ENCODE peak calls at places on chromosomes 7 and 10, in eight cellular contexts. N is NB4, S is ovary, E is A549, Z is IMR-90, U is K562, L is esophagus squamous epithelium, P is transverse colon. Y is an unnamed sample.

GRCh38 chr7:924541-925231 is 29.8 kb downstream of the ADAP1 start:
- DNase-seq in S (peak), L (no peak), U (no peak), N (peak), E (no peak), P (peak), Z (peak), Y (peak)

GRCh38 chr10:112972606-112973005 is 22.6 kb downstream of the TCF7L2 start:
- DNase-seq in E (no peak), P (no peak), L (no peak), Z (no peak), N (no peak), S (no peak), U (no peak), Y (no peak)

GRCh38 chr10:101235766-101236165 is 6.5 kb upstream of the LBX1 start:
- DNase-seq in N (no peak), Z (no peak), L (no peak), U (no peak), E (no peak), S (no peak), P (no peak), Y (no peak)

GRCh38 chr10:85003083-85003482 is 674.7 kb downstream of the CCSER2 start:
- DNase-seq in L (no peak), E (no peak), Z (no peak), S (no peak), P (no peak), U (no peak), N (no peak), Y (no peak)

GRCh38 chr10:34743804-34744203 is 71.3 kb downstream of the PARD3 start:
- DNase-seq in P (peak), L (no peak), S (no peak), N (no peak), Z (peak), E (no peak), U (no peak), Y (no peak)

GRCh38 chr10:7298495-7298894 is 112.3 kb downstream of the SFMBT2 start:
- DNase-seq in N (no peak), L (no peak), Z (no peak), P (no peak), S (no peak), E (no peak), U (no peak), Y (no peak)

GRCh38 chr10:96890172-96890513 is 58.0 kb downstream of the LCOR start:
- DNase-seq in E (no peak), P (no peak), N (peak), S (no peak), L (no peak), U (no peak), Z (no peak), Y (no peak)

GRCh38 chr10:11705687-11706086 is 36.5 kb upstream of the ECHDC3 start:
- DNase-seq in S (no peak), L (no peak), E (no peak), N (no peak), U (no peak), Z (peak), P (no peak), Y (no peak)

GRCh38 chr10:27679996-27680395 is 65.6 kb downstream of the MKX start:
- DNase-seq in Z (no peak), U (no peak), S (no peak), P (no peak), E (no peak), N (no peak), L (no peak), Y (no peak)

GRCh38 chr10:27687326-27687725 is 58.3 kb downstream of the MKX start:
- DNase-seq in L (no peak), E (no peak), N (no peak), Z (peak), U (no peak), S (no peak), P (no peak), Y (no peak)

GRCh38 chr10:27679369-27679897 is 66.2 kb downstream of the MKX start:
- DNase-seq in L (no peak), Z (no peak), N (no peak), P (no peak), S (no peak), U (no peak), E (no peak), Y (no peak)

GRCh38 chr10:27685686-27686085 is 59.9 kb downstream of the MKX start:
- DNase-seq in E (no peak), Z (no peak), L (no peak), S (no peak), P (no peak), U (no peak), N (no peak), Y (no peak)

GRCh38 chr10:27683226-27683625 is 62.4 kb downstream of the MKX start:
- DNase-seq in P (no peak), U (no peak), N (no peak), L (no peak), S (no peak), E (no peak), Z (no peak), Y (no peak)
- TF ChIP-seq POLR2A in P (no peak), U (no peak), N (no peak), L (no peak), S (no peak), E (no peak), Z (no peak), Y (no peak)

DNA sequence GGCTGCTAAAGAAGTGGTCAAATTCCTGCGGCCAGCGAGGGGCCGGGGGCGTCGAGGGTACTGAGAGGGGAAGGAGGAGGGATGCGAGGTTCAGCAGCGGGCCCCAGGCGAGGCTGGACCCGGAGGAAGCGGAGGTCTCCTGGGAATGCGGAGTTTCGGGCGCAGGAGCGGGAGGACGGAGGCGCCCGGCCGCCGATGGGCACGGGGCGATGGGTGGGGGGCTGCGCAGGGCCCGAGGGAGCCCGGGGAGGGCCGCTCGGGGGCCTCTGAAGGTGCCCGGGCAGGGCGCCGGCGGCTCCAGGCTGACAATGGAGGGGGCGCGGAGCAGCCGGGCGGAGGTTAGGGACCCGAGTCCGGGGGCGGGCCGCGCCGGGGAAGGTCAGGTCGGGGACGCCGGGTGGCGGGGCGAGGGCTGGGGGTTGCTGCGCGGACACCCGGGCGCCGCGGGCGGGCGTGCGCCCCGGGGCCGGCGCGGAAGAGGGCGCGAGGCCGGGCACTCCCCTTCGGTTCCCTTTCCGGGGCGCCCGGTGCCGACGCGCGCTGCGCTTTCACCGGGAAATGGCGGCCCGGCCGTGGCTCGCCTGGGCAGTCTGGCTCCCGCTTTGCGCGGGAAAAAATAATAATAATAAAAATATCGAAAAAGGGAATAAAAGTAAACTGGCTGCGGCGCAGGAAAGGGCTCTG is 708 bp downstream of the MACROH2A2 start:
- DNase-seq in U (no peak), N (no peak), S (peak), L (no peak), Z (no peak), P (no peak), E (no peak), Y (no peak)
- TF ChIP-seq POLR2A in U (no peak), N (no peak), S (no peak), L (no peak), Z (no peak), P (no peak), E (peak), Y (no peak)

DNA sequence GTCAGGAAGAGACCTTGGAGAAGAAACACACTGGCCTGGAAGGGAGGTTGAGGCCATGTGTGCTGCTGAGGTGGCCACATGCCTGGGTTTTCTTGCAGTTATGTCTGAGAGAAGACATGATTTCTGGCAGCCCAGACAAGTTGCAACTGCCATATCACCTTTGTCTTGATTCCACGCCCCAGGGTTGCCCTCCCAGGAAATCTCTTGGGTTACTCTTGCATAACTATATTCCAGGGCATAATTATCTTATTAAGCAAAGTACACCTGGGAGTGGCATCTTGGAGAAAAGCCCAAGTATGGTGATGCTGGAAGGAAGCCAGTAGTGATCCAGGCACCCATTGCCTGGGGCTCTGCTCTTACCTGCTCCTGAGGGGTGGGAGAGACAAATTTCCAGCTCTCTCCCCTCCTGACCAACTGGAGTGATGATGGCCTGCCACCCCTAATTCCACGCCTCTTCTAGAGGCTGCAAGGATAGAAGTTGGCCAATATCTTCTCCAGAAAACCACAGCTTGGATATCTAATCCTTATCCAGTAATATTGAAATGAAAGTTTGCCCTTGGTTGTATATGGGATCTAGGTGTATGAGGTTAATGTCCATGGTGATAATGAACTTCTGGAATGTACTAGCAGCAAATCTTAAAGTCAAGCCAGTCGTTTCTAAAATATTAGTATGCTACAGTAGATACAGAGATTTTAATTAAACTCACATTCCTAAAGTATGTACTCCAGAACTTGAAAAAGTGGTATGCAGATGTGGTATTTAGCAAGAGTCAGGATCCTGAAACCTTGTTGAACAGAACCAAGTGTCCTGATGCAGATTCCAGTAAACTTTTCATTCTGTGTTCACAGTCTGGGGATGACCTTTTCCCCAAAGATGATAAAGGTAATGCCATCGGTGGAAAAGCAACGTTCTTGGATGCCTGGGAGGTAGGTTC is 5.1 kb downstream of the AKR1B10 start:
- DNase-seq in L (no peak), Z (no peak), S (no peak), N (no peak), P (peak), U (no peak), E (no peak), Y (no peak)
- TF ChIP-seq POLR2A in L (no peak), Z (no peak), S (no peak), N (no peak), P (no peak), U (no peak), E (no peak), Y (no peak)

DNA sequence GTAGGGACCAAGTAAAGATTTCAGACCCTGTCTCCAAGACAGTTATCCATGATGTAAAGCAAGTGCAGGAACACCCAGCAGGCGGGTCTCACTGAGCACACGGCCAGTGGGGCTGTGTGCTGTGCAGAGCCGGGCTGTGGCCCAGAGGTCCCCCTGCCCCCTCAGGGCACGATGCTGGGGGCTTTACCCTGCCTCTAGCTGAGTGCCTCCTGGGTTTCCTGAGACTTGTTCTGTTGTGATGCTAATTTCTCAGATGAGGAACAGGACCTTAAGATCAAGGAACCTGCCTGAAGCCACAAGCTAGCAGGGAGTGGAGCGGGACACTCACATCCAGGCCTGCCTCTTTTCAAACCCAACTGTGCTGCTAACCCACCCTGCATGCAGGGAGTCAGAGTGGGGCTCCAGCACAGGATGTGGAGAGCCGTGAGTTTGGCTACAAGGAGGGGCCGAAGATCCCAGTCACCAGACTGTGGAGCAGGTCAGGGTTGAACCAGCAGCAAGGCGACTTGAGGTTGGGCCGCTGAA is 76.1 kb upstream of the LYZL2 start:
- DNase-seq in E (no peak), U (no peak), P (no peak), L (no peak), N (peak), Z (no peak), S (no peak), Y (no peak)
- TF ChIP-seq POLR2A in E (no peak), U (no peak), P (no peak), L (no peak), N (no peak), Z (no peak), S (no peak), Y (no peak)

DNA sequence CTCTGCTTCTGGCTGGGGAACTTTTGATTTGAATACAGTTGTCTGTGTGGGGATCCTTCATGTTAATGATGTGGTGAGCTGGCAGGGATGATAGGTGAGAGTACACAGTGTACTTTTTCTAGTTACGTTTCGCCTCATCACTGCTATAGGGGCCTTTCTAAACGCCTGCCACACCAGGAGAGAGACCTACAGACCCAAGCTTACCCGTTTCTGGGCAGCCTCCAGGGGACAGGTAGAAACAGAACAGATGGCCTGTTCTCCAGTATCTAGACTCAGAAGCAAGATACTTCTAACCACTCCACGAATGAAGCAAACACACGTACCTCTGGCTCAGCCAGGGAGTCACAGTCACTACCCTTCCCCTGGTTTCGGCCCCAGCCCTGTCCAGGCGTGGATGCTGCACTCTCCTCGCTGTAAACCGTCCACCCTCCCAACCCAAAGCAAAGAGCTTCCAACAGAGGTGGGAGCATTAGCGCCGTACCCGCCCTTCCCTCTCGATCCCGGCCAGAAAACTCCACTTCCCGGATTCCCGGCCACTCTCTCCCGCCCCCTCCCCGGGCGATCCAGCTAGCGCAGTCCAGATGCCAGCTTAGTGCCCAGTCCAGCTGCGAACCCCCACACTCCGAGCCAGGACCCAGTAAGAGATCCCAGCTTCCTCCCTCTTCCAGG is 1.2 kb downstream of the CCDC6 start:
- DNase-seq in Z (peak), P (peak), L (no peak), E (no peak), S (peak), U (no peak), N (peak), Y (peak)
- TF ChIP-seq POLR2A in Z (no peak), P (peak), L (no peak), E (no peak), S (no peak), U (no peak), N (no peak), Y (no peak)

GRCh38 chr7:99825873-99826272 is 1.9 kb upstream of the CYP3A43 start:
- DNase-seq in L (no peak), S (no peak), U (no peak), Z (no peak), E (no peak), N (no peak), P (no peak), Y (no peak)

GRCh38 chr7:99822731-99823718 is 4.8 kb upstream of the CYP3A43 start:
- DNase-seq in N (no peak), S (no peak), U (no peak), Z (no peak), L (no peak), E (no peak), P (peak), Y (no peak)

GRCh38 chr7:99825451-99825850 is 2.4 kb upstream of the CYP3A43 start:
- DNase-seq in Z (no peak), U (no peak), P (no peak), L (no peak), S (no peak), E (no peak), N (no peak), Y (no peak)

GRCh38 chr7:99827040-99827778 is 604 bp upstream of the CYP3A43 start:
- DNase-seq in N (no peak), S (no peak), Z (no peak), E (no peak), L (no peak), U (no peak), P (no peak), Y (no peak)

GRCh38 chr7:99824091-99824490 is 3.7 kb upstream of the CYP3A43 start:
- DNase-seq in L (no peak), P (no peak), E (no peak), N (no peak), U (no peak), Z (no peak), S (no peak), Y (no peak)
- TF ChIP-seq POLR2A in L (no peak), P (no peak), E (no peak), N (no peak), U (no peak), Z (no peak), S (no peak), Y (no peak)

GRCh38 chr7:134645935-134646334 is 718 bp upstream of the BPGM start:
- DNase-seq in N (peak), L (no peak), S (no peak), P (no peak), U (peak), Z (peak), E (no peak), Y (no peak)
- TF ChIP-seq POLR2A in N (no peak), L (no peak), S (no peak), P (no peak), U (no peak), Z (no peak), E (no peak), Y (no peak)

Y was measured in H54.